ENCODE peak calls at places on chromosome 15, in four cellular contexts. X is transverse colon, Y is breast epithelium, O is Panc1. C is an unnamed sample.

GRCh38 chr15:83305696-83306291 is 21.3 kb upstream of the BNC1 start:
- DNase-seq in X (no peak), Y (peak), O (no peak), C (no peak)

GRCh38 chr15:45199136-45199810 is 11.5 kb upstream of the SHF start:
- DNase-seq in X (peak), Y (peak), O (peak), C (no peak)

GRCh38 chr15:91289324-91289723 is 189.3 kb downstream of the SV2B start:
- DNase-seq in X (no peak), Y (no peak), O (no peak), C (peak)

GRCh38 chr15:71599404-71600225 is 210.7 kb upstream of the NR2E3 start:
- DNase-seq in X (no peak), Y (no peak), O (no peak), C (no peak)

GRCh38 chr15:74180689-74181602 is 7.4 kb downstream of the ISLR start:
- DNase-seq in X (no peak), Y (no peak), O (no peak), C (no peak)

GRCh38 chr15:34239151-34239761 is 14.4 kb downstream of the EMC4 start:
- DNase-seq in X (no peak), Y (no peak), O (peak), C (no peak)

GRCh38 chr15:84819291-84819768 is 2.2 kb downstream of the ALPK3 start:
- DNase-seq in X (no peak), Y (no peak), O (no peak), C (no peak)

GRCh38 chr15:99441427-99441766 is 124.4 kb upstream of the MEF2A start:
- DNase-seq in X (no peak), Y (no peak), O (no peak), C (no peak)

GRCh38 chr15:80942746-80943565 is 46.7 kb downstream of the MESD start:
- DNase-seq in X (no peak), Y (peak), O (no peak), C (no peak)

GRCh38 chr15:45702041-45702440 is 67.2 kb downstream of the SQOR start:
- DNase-seq in X (no peak), Y (no peak), O (no peak), C (no peak)

GRCh38 chr15:87873501-87873900 is 383.0 kb downstream of the NTRK3 start:
- DNase-seq in X (no peak), Y (no peak), O (no peak), C (no peak)

GRCh38 chr15:66819084-66819483 is 117.0 kb downstream of the SMAD6 start:
- DNase-seq in X (no peak), Y (no peak), O (no peak), C (no peak)

GRCh38 chr15:26864664-26865191 is 2.1 kb upstream of the GABRA5 start:
- DNase-seq in X (no peak), Y (no peak), O (no peak), C (no peak)

GRCh38 chr15:43266834-43267233 is at the start of gene TGM5:
- DNase-seq in X (peak), Y (peak), O (no peak), C (no peak)

GRCh38 chr15:39594764-39595620 is 14.1 kb downstream of the THBS1 start:
- DNase-seq in X (no peak), Y (no peak), O (no peak), C (no peak)

GRCh38 chr15:28002867-28003266 is 96.2 kb downstream of the OCA2 start:
- DNase-seq in X (no peak), Y (no peak), O (no peak), C (no peak)

GRCh38 chr15:52567886-52568568 is 803 bp downstream of the ARPP19 start:
- DNase-seq in X (peak), Y (peak), O (no peak), C (no peak)

GRCh38 chr15:100559330-100559729 is 30.6 kb upstream of the CERS3 start:
- DNase-seq in X (peak), Y (no peak), O (no peak), C (peak)

GRCh38 chr15:48888836-48889235 is 10.9 kb downstream of the EID1 start:
- DNase-seq in X (no peak), Y (no peak), O (no peak), C (no peak)

GRCh38 chr15:82020588-82020987 is 25.2 kb downstream of the MEX3B start:
- DNase-seq in X (no peak), Y (no peak), O (no peak), C (no peak)

GRCh38 chr15:100060276-100060926 is 281.4 kb downstream of the ADAMTS17 start:
- DNase-seq in X (peak), Y (peak), O (no peak), C (no peak)

GRCh38 chr15:66505430-66505811 is 295 bp downstream of the ZWILCH start:
- DNase-seq in X (no peak), Y (no peak), O (no peak), C (no peak)

GRCh38 chr15:57610130-57610529 is 18.4 kb downstream of the MYZAP start:
- DNase-seq in X (peak), Y (peak), O (no peak), C (no peak)

GRCh38 chr15:40155270-40155910 is 5.5 kb upstream of the BUB1B start:
- DNase-seq in X (peak), Y (peak), O (no peak), C (no peak)

GRCh38 chr15:25844981-25845680 is 18.0 kb downstream of the ATP10A start:
- DNase-seq in X (no peak), Y (no peak), O (no peak), C (no peak)

GRCh38 chr15:98150531-98150930 is 190.0 kb downstream of the ARRDC4 start:
- DNase-seq in X (no peak), Y (no peak), O (no peak), C (no peak)

GRCh38 chr15:25179673-25180511 is 225.1 kb downstream of the SNRPN start:
- DNase-seq in X (peak), Y (peak), O (no peak), C (no peak)

GRCh38 chr15:88982304-88982945 is 69.2 kb upstream of the MFGE8 start:
- DNase-seq in X (peak), Y (peak), O (no peak), C (no peak)

GRCh38 chr15:33309602-33310276 is 1.0 kb upstream of the RYR3 start:
- DNase-seq in X (no peak), Y (no peak), O (no peak), C (no peak)

GRCh38 chr15:79858469-79858868 is 38.3 kb downstream of the MTHFS start:
- DNase-seq in X (no peak), Y (no peak), O (no peak), C (no peak)
- TF ChIP-seq CTCF in X (no peak), Y (no peak), O (peak), C (peak)

DNA sequence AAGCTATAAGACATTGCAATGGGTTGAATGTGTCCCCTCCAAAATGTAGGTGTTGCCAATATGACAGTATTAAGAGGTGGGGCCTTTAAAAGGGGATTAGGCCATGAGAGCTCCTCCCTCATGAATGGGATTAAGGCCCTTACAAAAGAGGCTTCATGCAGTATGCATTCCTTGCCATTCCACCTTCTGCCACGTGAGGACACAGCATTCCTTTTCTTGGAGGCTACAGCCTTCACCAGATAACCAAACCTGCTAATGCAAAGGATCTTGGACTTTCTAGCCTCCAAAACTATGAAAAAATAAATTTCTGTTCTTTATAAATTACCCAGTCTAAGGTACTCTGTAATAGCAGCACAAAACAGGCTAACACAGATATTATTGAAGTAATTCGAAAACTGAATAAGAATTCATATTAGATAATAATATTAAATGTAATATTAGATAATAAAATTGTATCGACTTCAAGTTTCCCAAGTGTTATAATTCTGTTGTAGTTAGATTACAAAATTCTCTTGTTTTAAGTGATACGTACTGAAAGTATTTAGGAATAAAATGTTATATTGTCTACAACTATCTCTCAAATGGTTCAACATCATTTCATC is 29.4 kb upstream of the ATP8B4 start:
- DNase-seq in X (peak), Y (no peak), O (peak), C (no peak)
- TF ChIP-seq CTCF in X (peak), Y (no peak), O (peak), C (no peak)

DNA sequence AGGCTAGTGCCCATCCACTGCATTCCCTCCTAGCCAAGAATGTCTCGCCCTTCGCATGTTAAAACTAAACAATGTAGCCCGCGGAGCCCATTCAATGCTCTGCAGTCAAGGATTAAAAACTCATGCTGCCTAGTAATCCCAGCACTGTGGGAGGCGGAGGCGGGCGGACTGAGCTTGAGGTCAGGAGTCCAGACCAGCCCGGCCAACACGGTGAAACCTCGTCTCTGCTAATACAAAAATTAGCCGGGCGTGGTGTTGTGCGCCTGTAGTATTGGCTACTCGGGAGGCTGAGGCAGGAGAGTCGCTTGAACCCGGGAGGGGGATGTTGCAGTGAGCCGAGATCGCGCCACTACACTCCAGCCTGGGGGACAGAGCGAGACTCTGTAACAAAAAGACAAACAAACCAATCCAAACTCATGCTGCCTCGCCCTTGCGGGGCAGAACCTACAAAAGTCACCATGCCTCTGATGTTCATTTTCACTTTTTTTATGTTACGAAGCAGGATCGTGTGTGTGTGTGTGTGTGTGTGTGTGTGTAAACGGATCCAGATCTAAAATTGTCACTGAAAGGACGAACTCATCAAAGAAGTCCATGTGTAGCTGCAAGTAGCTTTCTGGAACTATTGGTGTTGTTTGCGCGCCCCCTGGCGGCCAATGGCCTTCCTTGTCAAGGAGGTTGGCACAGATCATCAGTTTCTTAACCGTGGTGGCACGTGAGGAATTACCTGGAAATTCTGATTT is 54.8 kb upstream of the SPESP1 start:
- DNase-seq in X (peak), Y (peak), O (peak), C (peak)
- TF ChIP-seq CTCF in X (peak), Y (peak), O (peak), C (peak)

GRCh38 chr15:64447536-64448315 is 12.7 kb upstream of the ZNF609 start:
- DNase-seq in X (no peak), Y (no peak), O (no peak), C (no peak)
- TF ChIP-seq CTCF in X (no peak), Y (no peak), O (no peak), C (no peak)

DNA sequence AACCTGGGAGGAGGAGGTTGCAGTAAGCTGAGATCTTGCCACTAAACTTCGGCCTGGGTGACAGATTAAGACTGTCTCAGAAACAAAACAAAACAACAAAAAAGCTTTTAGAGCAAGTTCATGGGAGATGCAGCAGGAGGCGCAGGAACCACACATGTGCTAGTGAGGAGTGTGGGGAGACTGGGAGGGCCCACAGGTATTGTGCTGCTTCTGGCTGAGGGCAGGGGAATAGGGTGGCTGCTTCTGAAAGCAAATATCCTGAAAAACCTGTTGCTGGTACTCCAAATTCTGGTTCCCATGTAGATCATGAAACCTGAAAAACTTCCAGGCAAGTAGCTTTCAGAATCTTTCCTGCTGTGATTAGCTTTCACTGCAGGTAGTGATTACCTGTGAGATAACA is 22.1 kb downstream of the TYRO3 start:
- DNase-seq in X (no peak), Y (no peak), O (no peak), C (no peak)
- TF ChIP-seq CTCF in X (no peak), Y (no peak), O (no peak), C (no peak)